ENCODE peak calls at places on chromosome 5, in seven cellular contexts. One of them, this sample, is unnamed.

GRCh38 chr5:179355976-179356968 is 11.0 kb upstream of the ADAMTS2 start:
- DNase-seq in lung: no peak
- DNase-seq in WTC11: no peak
- DNase-seq in HepG2: no peak
- DNase-seq in brain microvascular endothelial cell: no peak
- DNase-seq in astrocyte of the cerebellum: no peak
- DNase-seq in AG10803: peak
- DNase-seq in this sample: peak

GRCh38 chr5:124655943-124656459 is 90.4 kb downstream of the ZNF608 start:
- DNase-seq in lung: peak
- DNase-seq in WTC11: no peak
- DNase-seq in HepG2: peak
- DNase-seq in brain microvascular endothelial cell: peak
- DNase-seq in astrocyte of the cerebellum: peak
- DNase-seq in AG10803: peak
- DNase-seq in this sample: no peak

GRCh38 chr5:146103594-146103993 is 1.8 kb downstream of the PLAC8L1 start:
- DNase-seq in lung: no peak
- DNase-seq in WTC11: no peak
- DNase-seq in HepG2: no peak
- DNase-seq in brain microvascular endothelial cell: no peak
- DNase-seq in astrocyte of the cerebellum: no peak
- DNase-seq in AG10803: no peak
- DNase-seq in this sample: no peak

GRCh38 chr5:68562308-68562707 is 346.8 kb downstream of the PIK3R1 start:
- DNase-seq in lung: peak
- DNase-seq in WTC11: no peak
- DNase-seq in HepG2: no peak
- DNase-seq in brain microvascular endothelial cell: peak
- DNase-seq in astrocyte of the cerebellum: peak
- DNase-seq in AG10803: no peak
- DNase-seq in this sample: no peak

GRCh38 chr5:44875661-44876250 is 67.0 kb downstream of the MRPS30 start:
- DNase-seq in lung: no peak
- DNase-seq in WTC11: no peak
- DNase-seq in HepG2: peak
- DNase-seq in brain microvascular endothelial cell: no peak
- DNase-seq in astrocyte of the cerebellum: peak
- DNase-seq in AG10803: peak
- DNase-seq in this sample: no peak

GRCh38 chr5:152505442-152506042 is 100.5 kb upstream of the NMUR2 start:
- DNase-seq in lung: peak
- DNase-seq in WTC11: peak
- DNase-seq in HepG2: peak
- DNase-seq in brain microvascular endothelial cell: peak
- DNase-seq in astrocyte of the cerebellum: peak
- DNase-seq in AG10803: peak
- DNase-seq in this sample: peak

GRCh38 chr5:113866763-113867162 is 353.3 kb downstream of the YTHDC2 start:
- DNase-seq in lung: no peak
- DNase-seq in WTC11: no peak
- DNase-seq in HepG2: no peak
- DNase-seq in brain microvascular endothelial cell: no peak
- DNase-seq in astrocyte of the cerebellum: no peak
- DNase-seq in AG10803: no peak
- DNase-seq in this sample: no peak

GRCh38 chr5:36552626-36553393 is 53.6 kb upstream of the SLC1A3 start:
- DNase-seq in lung: no peak
- DNase-seq in WTC11: no peak
- DNase-seq in HepG2: no peak
- DNase-seq in brain microvascular endothelial cell: no peak
- DNase-seq in astrocyte of the cerebellum: no peak
- DNase-seq in AG10803: peak
- DNase-seq in this sample: no peak

GRCh38 chr5:115360036-115360685 is 63.7 kb upstream of the CCDC112 start:
- DNase-seq in lung: no peak
- DNase-seq in WTC11: no peak
- DNase-seq in HepG2: no peak
- DNase-seq in brain microvascular endothelial cell: no peak
- DNase-seq in astrocyte of the cerebellum: no peak
- DNase-seq in AG10803: no peak
- DNase-seq in this sample: no peak

GRCh38 chr5:142403583-142403982 is 78.8 kb upstream of the SPRY4 start:
- DNase-seq in lung: no peak
- DNase-seq in WTC11: no peak
- DNase-seq in HepG2: no peak
- DNase-seq in brain microvascular endothelial cell: no peak
- DNase-seq in astrocyte of the cerebellum: no peak
- DNase-seq in AG10803: no peak
- DNase-seq in this sample: no peak

GRCh38 chr5:147483961-147484707 is 25.7 kb downstream of the DPYSL3 start:
- DNase-seq in lung: peak
- DNase-seq in WTC11: no peak
- DNase-seq in HepG2: no peak
- DNase-seq in brain microvascular endothelial cell: peak
- DNase-seq in astrocyte of the cerebellum: peak
- DNase-seq in AG10803: peak
- DNase-seq in this sample: peak

GRCh38 chr5:30802961-30803705 is 390.4 kb upstream of the CDH6 start:
- DNase-seq in lung: no peak
- DNase-seq in WTC11: no peak
- DNase-seq in HepG2: no peak
- DNase-seq in brain microvascular endothelial cell: peak
- DNase-seq in astrocyte of the cerebellum: no peak
- DNase-seq in AG10803: peak
- DNase-seq in this sample: no peak

GRCh38 chr5:114101153-114101552 is 260.7 kb upstream of the KCNN2 start:
- DNase-seq in lung: no peak
- DNase-seq in WTC11: no peak
- DNase-seq in HepG2: peak
- DNase-seq in brain microvascular endothelial cell: peak
- DNase-seq in astrocyte of the cerebellum: peak
- DNase-seq in AG10803: peak
- DNase-seq in this sample: peak

GRCh38 chr5:174935854-174936474 is 211.6 kb downstream of the MSX2 start:
- DNase-seq in lung: peak
- DNase-seq in WTC11: peak
- DNase-seq in HepG2: peak
- DNase-seq in brain microvascular endothelial cell: peak
- DNase-seq in astrocyte of the cerebellum: peak
- DNase-seq in AG10803: peak
- DNase-seq in this sample: no peak

GRCh38 chr5:154646841-154647759 is 108.1 kb upstream of the LARP1 start:
- DNase-seq in lung: peak
- DNase-seq in WTC11: peak
- DNase-seq in HepG2: peak
- DNase-seq in brain microvascular endothelial cell: no peak
- DNase-seq in astrocyte of the cerebellum: no peak
- DNase-seq in AG10803: peak
- DNase-seq in this sample: no peak

GRCh38 chr5:139061856-139062255 is 136.3 kb downstream of the SIL1 start:
- DNase-seq in lung: no peak
- DNase-seq in WTC11: no peak
- DNase-seq in HepG2: no peak
- DNase-seq in brain microvascular endothelial cell: peak
- DNase-seq in astrocyte of the cerebellum: no peak
- DNase-seq in AG10803: no peak
- DNase-seq in this sample: no peak

GRCh38 chr5:32109236-32109635 is 64.9 kb downstream of the GOLPH3 start:
- DNase-seq in lung: no peak
- DNase-seq in WTC11: no peak
- DNase-seq in HepG2: no peak
- DNase-seq in brain microvascular endothelial cell: peak
- DNase-seq in astrocyte of the cerebellum: no peak
- DNase-seq in AG10803: peak
- DNase-seq in this sample: peak
- TF ChIP-seq CTCF in lung: no peak
- TF ChIP-seq CTCF in WTC11: no peak
- TF ChIP-seq CTCF in HepG2: no peak
- TF ChIP-seq CTCF in brain microvascular endothelial cell: no peak
- TF ChIP-seq CTCF in astrocyte of the cerebellum: no peak
- TF ChIP-seq CTCF in AG10803: no peak
- TF ChIP-seq CTCF in this sample: no peak

GRCh38 chr5:1893754-1894153 is 11.0 kb upstream of the IRX4 start:
- DNase-seq in lung: no peak
- DNase-seq in WTC11: no peak
- DNase-seq in HepG2: no peak
- DNase-seq in brain microvascular endothelial cell: no peak
- DNase-seq in astrocyte of the cerebellum: no peak
- DNase-seq in AG10803: no peak
- DNase-seq in this sample: no peak

GRCh38 chr5:1892211-1892610 is 9.5 kb upstream of the IRX4 start:
- DNase-seq in lung: no peak
- DNase-seq in WTC11: no peak
- DNase-seq in HepG2: no peak
- DNase-seq in brain microvascular endothelial cell: no peak
- DNase-seq in astrocyte of the cerebellum: no peak
- DNase-seq in AG10803: no peak
- DNase-seq in this sample: no peak

GRCh38 chr5:1892685-1893445 is 10.1 kb upstream of the IRX4 start:
- DNase-seq in lung: no peak
- DNase-seq in WTC11: no peak
- DNase-seq in HepG2: no peak
- DNase-seq in brain microvascular endothelial cell: no peak
- DNase-seq in astrocyte of the cerebellum: no peak
- DNase-seq in AG10803: no peak
- DNase-seq in this sample: no peak

GRCh38 chr5:1895771-1896420 is 13.2 kb upstream of the IRX4 start:
- DNase-seq in lung: no peak
- DNase-seq in WTC11: no peak
- DNase-seq in HepG2: no peak
- DNase-seq in brain microvascular endothelial cell: no peak
- DNase-seq in astrocyte of the cerebellum: no peak
- DNase-seq in AG10803: no peak
- DNase-seq in this sample: no peak

GRCh38 chr5:1894243-1894642 is 11.5 kb upstream of the IRX4 start:
- DNase-seq in lung: no peak
- DNase-seq in WTC11: no peak
- DNase-seq in HepG2: no peak
- DNase-seq in brain microvascular endothelial cell: no peak
- DNase-seq in astrocyte of the cerebellum: no peak
- DNase-seq in AG10803: no peak
- DNase-seq in this sample: no peak
- TF ChIP-seq CTCF in lung: no peak
- TF ChIP-seq CTCF in WTC11: no peak
- TF ChIP-seq CTCF in HepG2: no peak
- TF ChIP-seq CTCF in brain microvascular endothelial cell: no peak
- TF ChIP-seq CTCF in astrocyte of the cerebellum: no peak
- TF ChIP-seq CTCF in AG10803: no peak
- TF ChIP-seq CTCF in this sample: no peak

DNA sequence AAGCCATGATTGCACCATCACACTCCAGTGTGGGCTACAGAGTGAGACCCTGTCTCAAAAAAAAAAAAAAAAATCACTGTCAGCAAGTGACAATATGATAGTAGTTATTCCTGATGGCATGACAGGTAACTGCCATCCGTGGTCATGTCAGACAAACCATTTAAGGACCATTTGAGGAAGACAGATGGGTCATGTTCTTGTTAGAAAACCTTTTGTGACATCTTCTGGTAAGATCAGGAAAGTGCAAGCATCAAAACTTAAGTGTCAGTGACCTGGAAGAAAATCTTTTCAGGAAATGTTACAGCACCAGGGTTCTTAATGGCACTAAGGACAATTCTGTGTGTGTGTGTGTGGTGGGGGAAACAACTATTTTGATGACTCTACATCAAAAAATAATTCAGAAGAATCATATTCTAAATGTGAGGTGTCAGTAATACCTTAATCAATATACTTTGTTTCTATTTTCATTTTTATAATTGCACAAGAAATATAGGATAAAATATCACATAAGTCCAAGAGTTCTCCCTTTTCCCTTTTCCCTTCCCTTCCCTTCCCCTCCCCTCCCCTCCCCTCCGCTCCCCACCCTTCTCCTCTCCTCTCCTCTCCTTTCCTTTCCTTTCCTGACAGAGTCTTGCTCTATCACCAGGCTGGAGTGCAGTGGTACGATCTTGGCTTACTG is 17.8 kb downstream of the SLC38A9 start:
- DNase-seq in lung: no peak
- DNase-seq in WTC11: no peak
- DNase-seq in HepG2: peak
- DNase-seq in brain microvascular endothelial cell: no peak
- DNase-seq in astrocyte of the cerebellum: peak
- DNase-seq in AG10803: peak
- DNase-seq in this sample: no peak
- TF ChIP-seq CTCF in lung: no peak
- TF ChIP-seq CTCF in WTC11: peak
- TF ChIP-seq CTCF in HepG2: peak
- TF ChIP-seq CTCF in brain microvascular endothelial cell: peak
- TF ChIP-seq CTCF in astrocyte of the cerebellum: peak
- TF ChIP-seq CTCF in AG10803: peak
- TF ChIP-seq CTCF in this sample: peak

DNA sequence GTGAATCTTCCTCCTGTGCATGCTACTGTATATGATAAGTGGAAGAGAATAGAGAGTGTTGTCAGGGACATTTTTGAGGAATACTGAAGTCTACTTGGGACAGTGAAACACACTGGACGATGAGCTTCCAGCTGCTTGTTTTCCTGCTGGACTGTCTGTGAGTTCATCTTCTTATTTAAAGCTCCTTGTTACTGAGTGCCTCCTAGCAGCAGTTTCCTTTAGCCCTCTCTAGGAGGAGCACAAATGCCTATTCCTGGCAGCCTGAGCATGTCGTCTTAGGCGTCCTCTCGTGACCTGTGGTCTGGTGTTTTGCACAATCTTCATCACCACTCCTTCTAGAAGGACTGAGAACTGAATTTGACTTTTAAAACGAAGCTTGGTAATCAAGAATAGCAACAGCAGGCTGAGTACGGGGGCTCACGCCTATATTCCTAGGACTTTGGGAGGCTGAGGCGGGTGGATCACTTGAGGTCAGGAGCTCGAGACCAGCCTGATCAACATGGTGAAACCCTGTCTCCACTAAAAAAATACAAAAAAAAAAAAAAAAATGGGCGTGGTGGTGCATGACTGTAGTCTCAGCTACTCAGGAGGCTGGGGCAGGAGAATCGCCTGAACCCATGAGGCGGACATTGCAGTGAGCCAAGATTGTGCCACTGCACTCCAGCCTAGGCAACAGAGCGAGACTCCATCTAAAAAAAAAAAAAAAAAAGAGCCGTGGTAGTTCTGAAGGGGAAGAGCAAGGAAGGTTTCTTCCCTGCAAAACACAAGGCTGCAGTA is 44.0 kb downstream of the ANKRD33B start:
- DNase-seq in lung: no peak
- DNase-seq in WTC11: no peak
- DNase-seq in HepG2: no peak
- DNase-seq in brain microvascular endothelial cell: peak
- DNase-seq in astrocyte of the cerebellum: no peak
- DNase-seq in AG10803: peak
- DNase-seq in this sample: no peak
- TF ChIP-seq CTCF in lung: no peak
- TF ChIP-seq CTCF in WTC11: no peak
- TF ChIP-seq CTCF in HepG2: no peak
- TF ChIP-seq CTCF in brain microvascular endothelial cell: peak
- TF ChIP-seq CTCF in astrocyte of the cerebellum: no peak
- TF ChIP-seq CTCF in AG10803: peak
- TF ChIP-seq CTCF in this sample: peak

This sample was measured in AG09309.